ENCODE peak calls at places on chromosomes 13 and 19, in four cellular contexts. One of them, this sample, is unnamed.

GRCh38 chr19:409006-409514 is at the start of gene C2CD4C:
- DNase-seq in omental fat pad: no peak
- DNase-seq in AG09319: no peak
- DNase-seq in choroid plexus epithelial cell: no peak
- DNase-seq in this sample: no peak

GRCh38 chr13:46475586-46475991 is 77.4 kb upstream of the LRCH1 start:
- DNase-seq in AG09319: no peak
- DNase-seq in choroid plexus epithelial cell: peak; percentile 35
- DNase-seq in omental fat pad: no peak
- DNase-seq in this sample: no peak

GRCh38 chr13:41587490-41587889 is 130.1 kb downstream of the RGCC start:
- DNase-seq in choroid plexus epithelial cell: no peak
- DNase-seq in AG09319: no peak
- DNase-seq in omental fat pad: no peak
- DNase-seq in this sample: no peak

GRCh38 chr13:32471187-32471922 is 43.4 kb upstream of the N4BP2L1 start:
- DNase-seq in choroid plexus epithelial cell: peak; percentile 65
- DNase-seq in omental fat pad: no peak
- DNase-seq in AG09319: no peak
- DNase-seq in this sample: no peak

GRCh38 chr19:31491246-31491645 is 142.0 kb upstream of the TSHZ3 start:
- DNase-seq in choroid plexus epithelial cell: no peak
- DNase-seq in omental fat pad: no peak
- DNase-seq in AG09319: no peak
- DNase-seq in this sample: no peak

GRCh38 chr13:97574926-97575325 is 141.0 kb downstream of the RAP2A start:
- DNase-seq in omental fat pad: no peak
- DNase-seq in choroid plexus epithelial cell: peak; percentile 80
- DNase-seq in AG09319: no peak
- DNase-seq in this sample: no peak

GRCh38 chr19:2337329-2337707 is 8.8 kb downstream of the SPPL2B start:
- DNase-seq in AG09319: no peak
- DNase-seq in omental fat pad: no peak
- DNase-seq in choroid plexus epithelial cell: peak; percentile 74
- DNase-seq in this sample: peak; percentile 69

GRCh38 chr13:79767126-79767525 is 286.2 kb downstream of the NDFIP2 start:
- DNase-seq in choroid plexus epithelial cell: peak; percentile 49
- DNase-seq in AG09319: no peak
- DNase-seq in omental fat pad: no peak
- DNase-seq in this sample: no peak

GRCh38 chr19:55703790-55704215 is 28.8 kb downstream of the EPN1 start:
- DNase-seq in omental fat pad: no peak
- DNase-seq in AG09319: no peak
- DNase-seq in choroid plexus epithelial cell: peak; percentile 36
- DNase-seq in this sample: peak; percentile 32

GRCh38 chr19:50998686-50999085 is 2.7 kb downstream of the KLK8 start:
- DNase-seq in AG09319: no peak
- DNase-seq in choroid plexus epithelial cell: no peak
- DNase-seq in omental fat pad: no peak
- DNase-seq in this sample: no peak

GRCh38 chr13:99617474-99618255 is 116.4 kb downstream of the TM9SF2 start:
- DNase-seq in AG09319: peak; percentile 35
- DNase-seq in omental fat pad: no peak
- DNase-seq in choroid plexus epithelial cell: peak; percentile 87
- DNase-seq in this sample: peak; percentile 65

GRCh38 chr19:48933382-48933932 is at the start of gene DHDH:
- DNase-seq in AG09319: no peak
- DNase-seq in choroid plexus epithelial cell: peak; percentile 45
- DNase-seq in omental fat pad: no peak
- DNase-seq in this sample: peak; percentile 62

GRCh38 chr19:43789029-43789428 is 8.3 kb upstream of the KCNN4 start:
- DNase-seq in omental fat pad: no peak
- DNase-seq in choroid plexus epithelial cell: peak; percentile 76
- DNase-seq in AG09319: no peak
- DNase-seq in this sample: no peak

GRCh38 chr19:2574971-2575630 is 99.2 kb downstream of the GADD45B start:
- DNase-seq in omental fat pad: no peak
- DNase-seq in AG09319: no peak
- DNase-seq in choroid plexus epithelial cell: no peak
- DNase-seq in this sample: no peak

GRCh38 chr13:49859568-49859967 is 67.1 kb upstream of the KPNA3 start:
- DNase-seq in AG09319: peak; percentile 79
- DNase-seq in choroid plexus epithelial cell: peak; percentile 78
- DNase-seq in omental fat pad: no peak
- DNase-seq in this sample: no peak

GRCh38 chr19:12720851-12721655 is 2.7 kb downstream of the TNPO2 start:
- DNase-seq in AG09319: no peak
- DNase-seq in omental fat pad: no peak
- DNase-seq in choroid plexus epithelial cell: peak; percentile 46
- DNase-seq in this sample: no peak

GRCh38 chr13:99206873-99207272 is 6.2 kb downstream of the UBAC2 start:
- DNase-seq in omental fat pad: no peak
- DNase-seq in AG09319: no peak
- DNase-seq in choroid plexus epithelial cell: no peak
- DNase-seq in this sample: no peak

GRCh38 chr13:32318072-32318471 is 2.8 kb downstream of the BRCA2 start:
- DNase-seq in AG09319: no peak
- DNase-seq in omental fat pad: no peak
- DNase-seq in choroid plexus epithelial cell: no peak
- DNase-seq in this sample: no peak

GRCh38 chr19:40596608-40597328 is 4.4 kb upstream of the LTBP4 start:
- DNase-seq in omental fat pad: no peak
- DNase-seq in AG09319: no peak
- DNase-seq in choroid plexus epithelial cell: peak; percentile 53
- DNase-seq in this sample: peak; percentile 58

GRCh38 chr19:39195755-39196154 is 1.0 kb upstream of the NCCRP1 start:
- DNase-seq in AG09319: no peak
- DNase-seq in choroid plexus epithelial cell: no peak
- DNase-seq in omental fat pad: no peak
- DNase-seq in this sample: no peak

GRCh38 chr13:28401303-28402056 is 93.4 kb downstream of the FLT1 start:
- DNase-seq in omental fat pad: no peak
- DNase-seq in choroid plexus epithelial cell: peak; percentile 84
- DNase-seq in AG09319: no peak
- DNase-seq in this sample: no peak

GRCh38 chr19:41447732-41448332 is 4.9 kb downstream of the ERICH4 start:
- DNase-seq in choroid plexus epithelial cell: no peak
- DNase-seq in omental fat pad: no peak
- DNase-seq in AG09319: no peak
- DNase-seq in this sample: no peak

GRCh38 chr19:4547303-4548237 is 7.7 kb upstream of the LRG1 start:
- DNase-seq in omental fat pad: no peak
- DNase-seq in AG09319: no peak
- DNase-seq in choroid plexus epithelial cell: no peak
- DNase-seq in this sample: no peak

GRCh38 chr13:22749626-22750025 is 431.2 kb upstream of the SGCG start:
- DNase-seq in AG09319: no peak
- DNase-seq in omental fat pad: no peak
- DNase-seq in choroid plexus epithelial cell: no peak
- DNase-seq in this sample: no peak

GRCh38 chr13:103303078-103303651 is 236.9 kb upstream of the SLC10A2 start:
- DNase-seq in omental fat pad: no peak
- DNase-seq in AG09319: no peak
- DNase-seq in choroid plexus epithelial cell: no peak
- DNase-seq in this sample: no peak

GRCh38 chr13:113668491-113668971 is 1.5 kb downstream of the GRK1 start:
- DNase-seq in AG09319: no peak
- DNase-seq in omental fat pad: no peak
- DNase-seq in choroid plexus epithelial cell: no peak
- DNase-seq in this sample: no peak

GRCh38 chr19:29001922-29002247 is 211.1 kb downstream of the UQCRFS1 start:
- DNase-seq in choroid plexus epithelial cell: no peak
- DNase-seq in AG09319: no peak
- DNase-seq in omental fat pad: no peak
- DNase-seq in this sample: no peak

GRCh38 chr19:4172861-4173473 is 9.4 kb downstream of the SIRT6 start:
- DNase-seq in omental fat pad: peak; percentile 44
- DNase-seq in AG09319: no peak
- DNase-seq in choroid plexus epithelial cell: peak; percentile 43
- DNase-seq in this sample: peak; percentile 82

GRCh38 chr19:8370176-8371010 is 6.4 kb downstream of the ANGPTL4 start:
- DNase-seq in AG09319: no peak
- DNase-seq in choroid plexus epithelial cell: peak; percentile 49
- DNase-seq in omental fat pad: no peak
- DNase-seq in this sample: no peak

GRCh38 chr13:110396913-110397379 is 89.9 kb downstream of the COL4A2 start:
- DNase-seq in choroid plexus epithelial cell: peak; percentile 100
- DNase-seq in omental fat pad: peak; percentile 78
- DNase-seq in AG09319: peak; percentile 99
- DNase-seq in this sample: no peak

GRCh38 chr13:34748078-34748477 is 194.0 kb upstream of the NBEA start:
- DNase-seq in choroid plexus epithelial cell: peak; percentile 8
- DNase-seq in AG09319: no peak
- DNase-seq in omental fat pad: no peak
- DNase-seq in this sample: no peak

GRCh38 chr13:32001392-32001768 is 30.2 kb upstream of the FRY start:
- DNase-seq in omental fat pad: no peak
- DNase-seq in choroid plexus epithelial cell: peak; percentile 73
- DNase-seq in AG09319: peak; percentile 14
- DNase-seq in this sample: no peak

GRCh38 chr19:12834418-12834943 is at the start of gene RTBDN:
- DNase-seq in choroid plexus epithelial cell: no peak
- DNase-seq in AG09319: no peak
- DNase-seq in omental fat pad: no peak
- DNase-seq in this sample: no peak

GRCh38 chr13:36814465-36814864 is 4.6 kb upstream of the RFXAP start:
- DNase-seq in choroid plexus epithelial cell: peak; percentile 40
- DNase-seq in omental fat pad: no peak
- DNase-seq in AG09319: no peak
- DNase-seq in this sample: no peak

DNA sequence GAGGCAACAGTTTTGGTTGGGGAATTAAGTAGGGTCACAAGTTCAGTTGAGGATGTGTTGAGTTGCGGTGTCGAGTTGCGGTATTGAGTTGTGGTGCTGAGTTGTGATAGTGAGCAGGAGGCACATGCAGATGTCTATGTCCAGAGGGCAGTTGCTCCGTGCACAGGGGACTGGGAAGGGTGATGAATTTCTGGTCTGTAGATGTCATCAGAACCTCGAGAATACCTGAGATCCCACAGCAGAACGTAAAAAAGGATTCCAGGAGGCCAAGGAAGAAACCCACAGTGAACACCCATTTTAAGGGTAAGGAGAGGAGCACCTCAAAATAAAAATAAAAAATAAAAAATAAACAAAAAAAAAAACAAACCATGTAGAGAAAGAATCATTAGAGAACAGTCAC is 354.4 kb upstream of the ARGLU1 start:
- DNase-seq in choroid plexus epithelial cell: no peak
- DNase-seq in AG09319: no peak
- DNase-seq in omental fat pad: no peak
- DNase-seq in this sample: no peak
- TF ChIP-seq CTCF in choroid plexus epithelial cell: no peak
- TF ChIP-seq CTCF in AG09319: no peak
- TF ChIP-seq CTCF in omental fat pad: no peak
- TF ChIP-seq CTCF in this sample: no peak

GRCh38 chr19:47413941-47414340 is 5.4 kb downstream of the MEIS3 start:
- DNase-seq in choroid plexus epithelial cell: no peak
- DNase-seq in omental fat pad: no peak
- DNase-seq in AG09319: no peak
- DNase-seq in this sample: no peak

GRCh38 chr19:47416667-47417033 is 2.7 kb downstream of the MEIS3 start:
- DNase-seq in omental fat pad: no peak
- DNase-seq in AG09319: no peak
- DNase-seq in choroid plexus epithelial cell: no peak
- DNase-seq in this sample: no peak

GRCh38 chr19:47415953-47416666 is 3.2 kb downstream of the MEIS3 start:
- DNase-seq in choroid plexus epithelial cell: no peak
- DNase-seq in AG09319: no peak
- DNase-seq in omental fat pad: no peak
- DNase-seq in this sample: no peak

GRCh38 chr19:47417107-47417745 is 2.1 kb downstream of the MEIS3 start:
- DNase-seq in omental fat pad: no peak
- DNase-seq in AG09319: no peak
- DNase-seq in choroid plexus epithelial cell: no peak
- DNase-seq in this sample: no peak

GRCh38 chr19:47414469-47414868 is 4.9 kb downstream of the MEIS3 start:
- DNase-seq in AG09319: no peak
- DNase-seq in choroid plexus epithelial cell: no peak
- DNase-seq in omental fat pad: no peak
- DNase-seq in this sample: no peak
- TF ChIP-seq CTCF in AG09319: no peak
- TF ChIP-seq CTCF in choroid plexus epithelial cell: peak; percentile 44
- TF ChIP-seq CTCF in omental fat pad: no peak
- TF ChIP-seq CTCF in this sample: no peak

GRCh38 chr19:15256708-15257331 is 24.6 kb upstream of the EPHX3 start:
- DNase-seq in omental fat pad: no peak
- DNase-seq in AG09319: no peak
- DNase-seq in choroid plexus epithelial cell: no peak
- DNase-seq in this sample: no peak

GRCh38 chr19:15259900-15260299 is 27.7 kb upstream of the EPHX3 start:
- DNase-seq in choroid plexus epithelial cell: no peak
- DNase-seq in AG09319: no peak
- DNase-seq in omental fat pad: no peak
- DNase-seq in this sample: no peak

GRCh38 chr19:15260939-15261338 is 28.7 kb upstream of the EPHX3 start:
- DNase-seq in AG09319: no peak
- DNase-seq in choroid plexus epithelial cell: peak; percentile 31
- DNase-seq in omental fat pad: no peak
- DNase-seq in this sample: no peak

GRCh38 chr19:15255359-15255990 is 23.2 kb upstream of the EPHX3 start:
- DNase-seq in AG09319: no peak
- DNase-seq in choroid plexus epithelial cell: no peak
- DNase-seq in omental fat pad: no peak
- DNase-seq in this sample: no peak

GRCh38 chr19:15257782-15258181 is 25.5 kb upstream of the EPHX3 start:
- DNase-seq in omental fat pad: no peak
- DNase-seq in choroid plexus epithelial cell: no peak
- DNase-seq in AG09319: no peak
- DNase-seq in this sample: no peak
- TF ChIP-seq CTCF in omental fat pad: no peak
- TF ChIP-seq CTCF in choroid plexus epithelial cell: no peak
- TF ChIP-seq CTCF in AG09319: no peak
- TF ChIP-seq CTCF in this sample: no peak

GRCh38 chr19:33157906-33158305 is 26.0 kb downstream of the WDR88 start:
- DNase-seq in choroid plexus epithelial cell: no peak
- DNase-seq in omental fat pad: no peak
- DNase-seq in AG09319: no peak
- DNase-seq in this sample: no peak

GRCh38 chr19:33158365-33158764 is 26.5 kb downstream of the WDR88 start:
- DNase-seq in choroid plexus epithelial cell: no peak
- DNase-seq in AG09319: no peak
- DNase-seq in omental fat pad: no peak
- DNase-seq in this sample: no peak

GRCh38 chr19:33159893-33160292 is 28.0 kb downstream of the WDR88 start:
- DNase-seq in choroid plexus epithelial cell: no peak
- DNase-seq in AG09319: no peak
- DNase-seq in omental fat pad: no peak
- DNase-seq in this sample: no peak

GRCh38 chr19:33159149-33159548 is 27.2 kb downstream of the WDR88 start:
- DNase-seq in AG09319: no peak
- DNase-seq in omental fat pad: no peak
- DNase-seq in choroid plexus epithelial cell: no peak
- DNase-seq in this sample: no peak

GRCh38 chr19:33156354-33156753 is 24.4 kb downstream of the WDR88 start:
- DNase-seq in AG09319: no peak
- DNase-seq in omental fat pad: no peak
- DNase-seq in choroid plexus epithelial cell: peak; percentile 61
- DNase-seq in this sample: no peak
- TF ChIP-seq CTCF in AG09319: no peak
- TF ChIP-seq CTCF in omental fat pad: no peak
- TF ChIP-seq CTCF in choroid plexus epithelial cell: no peak
- TF ChIP-seq CTCF in this sample: no peak